ENCODE peak calls at places on chromosomes 2 and 18, in nine cellular contexts. D is stomach, I is K562, T is A549, J is GM12878, C is H1, X is esophagus muscularis mucosa, A is sigmoid colon, V is ovary. Y is an unnamed sample.

GRCh38 chr2:221429741-221430491 is 142.2 kb downstream of the EPHA4 start:
- DNase-seq in V (no peak), I (no peak), X (no peak), A (peak; percentile 88), T (no peak), D (peak; percentile 43), C (no peak), J (no peak), Y (no peak)

GRCh38 chr2:23532311-23533013 is 147.5 kb downstream of the KLHL29 start:
- DNase-seq in I (no peak), X (no peak), T (no peak), C (no peak), V (peak; percentile 79), J (peak; percentile 4), D (no peak), A (peak; percentile 83), Y (no peak)

GRCh38 chr18:78192044-78192443 is 787.6 kb upstream of the SALL3 start:
- DNase-seq in D (no peak), I (no peak), J (no peak), C (no peak), A (no peak), T (no peak), X (no peak), V (no peak), Y (no peak)

GRCh38 chr2:101152195-101153076 is 1.3 kb upstream of the TBC1D8 start:
- DNase-seq in T (peak; percentile 79), A (no peak), I (no peak), X (no peak), D (peak; percentile 48), J (peak; percentile 44), C (no peak), V (peak; percentile 33), Y (peak; percentile 48)

GRCh38 chr2:44936715-44937687 is 4.5 kb upstream of the SIX3 start:
- DNase-seq in A (peak; percentile 3), I (no peak), J (no peak), X (no peak), V (no peak), C (no peak), T (no peak), D (no peak), Y (no peak)

GRCh38 chr2:188852752-188853151 is 121.4 kb upstream of the COL3A1 start:
- DNase-seq in D (no peak), J (no peak), V (no peak), A (no peak), T (no peak), I (no peak), X (no peak), C (no peak), Y (peak; percentile 20)

GRCh38 chr2:132443106-132443505 is 26.5 kb downstream of the GPR39 start:
- DNase-seq in I (no peak), A (no peak), C (no peak), X (no peak), D (no peak), T (no peak), J (no peak), V (no peak), Y (no peak)

GRCh38 chr18:63421514-63421913 is 762 bp downstream of the VPS4B start:
- DNase-seq in D (no peak), I (no peak), X (no peak), J (no peak), V (no peak), C (no peak), T (no peak), A (no peak), Y (no peak)

GRCh38 chr2:239223330-239224248 is 177.2 kb downstream of the HDAC4 start:
- DNase-seq in X (no peak), C (no peak), T (no peak), A (peak; percentile 83), J (no peak), D (peak; percentile 65), I (no peak), V (no peak), Y (no peak)

GRCh38 chr2:222668755-222669154 is 2.7 kb upstream of the MOGAT1 start:
- DNase-seq in C (no peak), J (no peak), X (no peak), V (no peak), I (no peak), D (no peak), A (no peak), T (no peak), Y (no peak)

GRCh38 chr2:124283090-124283489 is 258.0 kb downstream of the CNTNAP5 start:
- DNase-seq in A (no peak), J (no peak), X (peak; percentile 91), C (no peak), D (peak; percentile 39), I (no peak), T (no peak), V (no peak), Y (no peak)

GRCh38 chr2:190979906-190980629 is 33.9 kb downstream of the STAT1 start:
- DNase-seq in D (peak; percentile 74), J (no peak), A (peak; percentile 76), I (no peak), C (no peak), T (no peak), V (peak; percentile 84), X (no peak), Y (peak; percentile 29)

GRCh38 chr2:217707116-217707742 is 295.6 kb downstream of the TNS1 start:
- DNase-seq in X (no peak), A (no peak), V (peak; percentile 55), J (no peak), D (no peak), I (no peak), C (no peak), T (no peak), Y (no peak)

GRCh38 chr2:52536929-52537460 is 1230.6 kb upstream of the CHAC2 start:
- DNase-seq in T (peak; percentile 16), C (no peak), J (no peak), V (no peak), D (no peak), A (no peak), I (no peak), X (no peak), Y (no peak)
- TF ChIP-seq EP300 in T (no peak), C (no peak), J (no peak), V (no peak), D (no peak), A (no peak), I (no peak), X (no peak), Y (no peak)

DNA sequence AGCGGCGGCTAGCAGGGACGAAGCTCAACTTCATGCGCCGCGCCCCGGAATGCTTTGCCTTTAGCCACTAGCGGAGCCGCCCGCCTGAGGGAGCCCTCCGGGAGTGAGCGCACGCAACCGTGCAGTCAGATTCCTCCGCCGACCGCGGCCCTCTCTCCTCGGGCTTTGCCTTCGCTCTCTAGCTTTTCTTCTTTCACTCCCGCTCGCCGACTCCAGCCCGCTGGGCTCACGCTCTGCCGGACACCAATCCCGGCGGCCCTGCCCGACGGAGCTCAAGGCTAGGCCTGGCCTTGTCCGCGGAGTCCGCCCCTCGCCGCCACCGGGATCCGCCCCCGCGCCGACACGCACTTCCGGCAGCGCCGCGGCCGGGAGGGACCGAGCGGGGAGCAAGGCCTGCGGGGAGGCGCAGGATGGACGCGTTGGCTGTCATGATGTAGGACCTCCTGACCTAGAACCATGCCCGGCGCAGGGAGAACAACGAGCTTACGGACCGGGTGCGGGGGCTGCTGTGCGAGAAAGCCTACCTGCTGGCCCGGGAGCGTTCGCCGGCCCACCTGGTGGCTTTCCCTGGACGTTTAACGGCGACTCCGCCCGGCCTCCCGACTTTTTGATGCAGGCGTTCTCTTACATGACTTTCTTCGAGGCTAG is 40.8 kb upstream of the AKAIN1 start:
- DNase-seq in D (peak; percentile 87), A (peak; percentile 94), J (peak; percentile 51), T (peak; percentile 89), C (peak; percentile 38), V (peak; percentile 84), X (peak; percentile 94), I (peak; percentile 89), Y (peak; percentile 74)
- TF ChIP-seq POLR2A in D (no peak), A (peak; percentile 44), J (peak; percentile 97), T (peak; percentile 82), C (peak; percentile 15), V (peak; percentile 74), X (peak; percentile 51), I (peak; percentile 95), Y (peak; percentile 67)

GRCh38 chr2:179550849-179551248 is 286.2 kb upstream of the SESTD1 start:
- DNase-seq in V (no peak), A (no peak), D (no peak), J (no peak), I (no peak), C (no peak), T (no peak), X (no peak), Y (no peak)
- TF ChIP-seq EP300 in V (no peak), A (no peak), D (no peak), J (no peak), I (no peak), C (no peak), T (no peak), X (no peak), Y (no peak)

GRCh38 chr2:130799295-130799694 is 37.4 kb upstream of the ARHGEF4 start:
- DNase-seq in D (no peak), I (no peak), J (no peak), X (peak; percentile 70), T (no peak), A (no peak), V (no peak), C (no peak), Y (no peak)

GRCh38 chr2:130795431-130795830 is 40.1 kb downstream of the AMER3 start:
- DNase-seq in V (no peak), C (no peak), A (no peak), D (no peak), T (no peak), J (no peak), I (no peak), X (peak; percentile 50), Y (no peak)

GRCh38 chr2:130798472-130799221 is 38.1 kb upstream of the ARHGEF4 start:
- DNase-seq in D (no peak), C (no peak), A (no peak), I (no peak), J (no peak), T (no peak), V (peak; percentile 43), X (peak; percentile 64), Y (no peak)

GRCh38 chr2:130796280-130796679 is 40.4 kb upstream of the ARHGEF4 start:
- DNase-seq in X (no peak), J (no peak), A (no peak), D (no peak), I (no peak), C (no peak), V (no peak), T (no peak), Y (no peak)

DNA sequence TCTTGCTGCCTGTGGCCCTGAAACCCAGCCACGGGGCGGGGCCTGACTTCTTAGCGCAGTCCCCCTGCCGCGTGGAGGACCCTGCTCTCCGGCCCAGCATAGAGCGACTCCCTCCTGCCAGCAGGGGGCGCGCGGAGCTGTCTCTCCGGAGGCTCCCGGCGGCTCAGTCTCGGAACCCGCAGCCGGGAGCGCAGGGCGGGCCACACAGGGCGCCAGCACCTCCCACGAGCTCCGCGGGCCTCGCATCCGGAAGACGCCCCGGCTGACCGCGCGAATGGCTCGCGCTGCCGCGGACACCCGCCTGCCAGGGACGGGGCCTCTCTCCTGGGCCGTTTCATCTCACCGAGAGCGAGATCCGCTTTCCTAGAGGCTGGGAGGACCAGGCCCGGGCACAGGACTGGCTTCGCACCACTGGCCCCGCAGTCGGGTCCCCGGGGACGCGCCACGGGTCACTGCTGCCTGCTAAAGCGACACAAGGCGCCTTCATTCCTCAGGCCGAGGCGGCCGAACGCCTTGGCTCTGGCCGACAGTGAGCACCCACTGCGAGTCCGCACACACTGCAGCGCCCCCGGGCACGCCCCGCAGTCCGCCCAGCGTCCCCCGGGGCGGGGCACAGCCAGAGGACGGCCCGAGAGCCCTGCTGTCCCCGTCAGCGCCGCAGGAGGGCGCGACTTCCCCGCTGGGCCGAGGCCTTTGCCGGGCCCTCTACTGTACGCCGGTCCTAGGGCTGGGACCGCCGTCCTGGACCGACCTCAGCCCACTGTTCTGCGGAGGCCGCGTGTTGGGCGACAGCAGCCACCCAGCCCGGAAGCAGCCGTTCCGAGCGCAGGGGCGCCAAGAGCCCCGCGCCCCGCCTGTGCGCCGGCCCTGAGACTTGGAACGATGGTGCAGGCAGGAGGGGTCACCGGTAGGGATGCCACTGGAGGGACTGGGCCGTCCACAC is 39.0 kb upstream of the ARHGEF4 start:
- DNase-seq in A (peak; percentile 92), I (peak; percentile 92), V (peak; percentile 88), J (peak; percentile 19), D (peak; percentile 91), X (peak; percentile 94), C (peak; percentile 67), T (peak; percentile 83), Y (peak; percentile 81)
- TF ChIP-seq POLR2A in A (no peak), I (peak; percentile 60), V (no peak), J (peak; percentile 65), D (no peak), X (no peak), C (no peak), T (peak; percentile 82), Y (no peak)

Y was measured in tibial nerve.